ENCODE peak calls at places on chromosomes 11 and 22, in six cellular contexts. L is RPMI7951; U is T-helper 1 cell; Q is activated CD4-positive, alpha-beta memory T cell treated with anti-CD3 and anti-CD28 coated beads, Interleukin-2, amount 10 ng/mL, durations not matched to agents 7 days and 5 days; M is brain microvascular endothelial cell; T is posterior vena cava. N is an unnamed sample.

GRCh38 chr11:33016654-33017053 is 976 bp downstream of the DEPDC7 start:
- DNase-seq in T (no peak), L (peak; percentile 22), Q (no peak), M (no peak), U (no peak), N (no peak)

GRCh38 chr11:118079507-118079906 is 2.6 kb downstream of the TMPRSS4 start:
- DNase-seq in T (no peak), Q (no peak), M (no peak), L (no peak), U (no peak), N (no peak)

GRCh38 chr11:94671553-94672366 is 96.4 kb upstream of the AMOTL1 start:
- DNase-seq in M (peak; percentile 6), L (peak; percentile 69), Q (no peak), U (no peak), T (no peak), N (no peak)

GRCh38 chr11:102940714-102941588 is 14.6 kb downstream of the MMP13 start:
- DNase-seq in U (no peak), T (no peak), L (peak; percentile 71), Q (peak; percentile 34), M (peak; percentile 64), N (peak; percentile 60)

GRCh38 chr11:19789840-19790710 is 77.4 kb downstream of the NAV2 start:
- DNase-seq in Q (no peak), L (peak; percentile 74), U (no peak), T (no peak), M (no peak), N (no peak)

GRCh38 chr11:35182317-35182939 is 43.5 kb downstream of the CD44 start:
- DNase-seq in M (no peak), U (no peak), T (no peak), Q (no peak), L (no peak), N (no peak)

GRCh38 chr11:72525466-72525865 is 91.1 kb upstream of the CLPB start:
- DNase-seq in L (no peak), U (no peak), Q (no peak), T (no peak), M (no peak), N (peak; percentile 36)

GRCh38 chr11:123314972-123315371 is 115.1 kb upstream of the GRAMD1B start:
- DNase-seq in Q (no peak), T (no peak), L (no peak), M (no peak), U (no peak), N (no peak)

GRCh38 chr22:44404341-44405020 is 91.7 kb upstream of the SHISAL1 start:
- DNase-seq in U (no peak), M (no peak), L (no peak), Q (no peak), T (peak; percentile 29), N (no peak)

GRCh38 chr11:110147965-110148709 is 54.9 kb downstream of the ZC3H12C start:
- DNase-seq in U (no peak), T (no peak), Q (no peak), M (peak; percentile 87), L (peak; percentile 74), N (no peak)

GRCh38 chr11:13169709-13170108 is 107.9 kb upstream of the BMAL1 start:
- DNase-seq in M (peak; percentile 79), U (no peak), L (peak; percentile 97), Q (no peak), T (no peak), N (no peak)

GRCh38 chr11:70671611-70672010 is 273.3 kb downstream of the CTTN start:
- DNase-seq in U (no peak), Q (no peak), L (no peak), M (no peak), T (no peak), N (no peak)